ENCODE peak calls at places on chromosomes 4 and X, in nine cellular contexts. N is OCI-LY7; V is GDM1; Q is NCI-H774; B is activated CD4-positive, alpha-beta T cell treated with anti-CD3 and anti-CD28 coated beads, Interleukin-2, amount 50 U/mL, for 1 hour; E is RWPE2; D is LHCN-M2; K is ELR; R is activated naive CD8-positive, alpha-beta T cell treated with anti-CD3 and anti-CD28 coated beads for 36 hours. S is an unnamed sample.

GRCh38 chr4:181967401-181967800 is 275.8 kb upstream of the TENM3 start:
- DNase-seq in N (no peak), V (no peak), Q (no peak), B (no peak), E (no peak), D (no peak), K (no peak), R (no peak), S (no peak)

GRCh38 chr4:13524504-13525243 is 19.6 kb downstream of the NKX3-2 start:
- DNase-seq in N (no peak), V (no peak), Q (no peak), B (no peak), E (no peak), D (no peak), K (peak; percentile 85), R (no peak), S (no peak)

GRCh38 chr4:150867148-150867547 is 147.9 kb downstream of the LRBA start:
- DNase-seq in N (peak; percentile 83), V (peak; percentile 27), Q (peak; percentile 29), B (no peak), E (no peak), D (peak; percentile 81), K (peak; percentile 87), R (no peak), S (peak; percentile 3)

GRCh38 chrX:64894454-64895038 is 81.7 kb downstream of the ZC4H2 start:
- DNase-seq in N (peak; percentile 54), V (peak; percentile 9), Q (no peak), B (peak; percentile 6), E (no peak), D (peak; percentile 0), K (peak; percentile 7), R (peak; percentile 36), S (no peak)

GRCh38 chr4:57442834-57443291 is 332.7 kb upstream of the IGFBP7 start:
- DNase-seq in N (peak; percentile 30), V (no peak), Q (peak; percentile 41), B (no peak), E (no peak), D (peak; percentile 1), K (peak; percentile 55), R (no peak), S (peak; percentile 8)

GRCh38 chrX:46770817-46771163 is 11.9 kb upstream of the SLC9A7 start:
- DNase-seq in N (no peak), V (no peak), Q (no peak), B (no peak), E (no peak), D (peak; percentile 87), K (peak; percentile 93), R (no peak), S (no peak)

GRCh38 chr4:6319530-6320150 is 50.0 kb downstream of the WFS1 start:
- DNase-seq in N (no peak), V (no peak), Q (no peak), B (no peak), E (no peak), D (no peak), K (peak; percentile 61), R (no peak), S (no peak)

GRCh38 chr4:14902337-14902736 is 99.9 kb upstream of the CPEB2 start:
- DNase-seq in N (no peak), V (no peak), Q (no peak), B (no peak), E (no peak), D (no peak), K (no peak), R (no peak), S (no peak)

GRCh38 chrX:155389634-155390033 is 7.7 kb downstream of the F8A2 start:
- DNase-seq in N (no peak), V (no peak), Q (no peak), B (no peak), E (no peak), D (no peak), K (no peak), R (no peak), S (no peak)

GRCh38 chrX:40202456-40202855 is 104.7 kb upstream of the BCOR start:
- DNase-seq in N (no peak), V (peak; percentile 52), Q (no peak), B (no peak), E (no peak), D (no peak), K (no peak), R (no peak), S (no peak)

GRCh38 chr4:68272860-68273259 is 27.4 kb upstream of the TMPRSS11B start:
- DNase-seq in N (no peak), V (no peak), Q (no peak), B (no peak), E (no peak), D (peak; percentile 32), K (no peak), R (no peak), S (no peak)

GRCh38 chr4:125283702-125284279 is 31.0 kb upstream of the FAT4 start:
- DNase-seq in N (peak; percentile 25), V (no peak), Q (no peak), B (no peak), E (no peak), D (peak; percentile 34), K (peak; percentile 51), R (no peak), S (no peak)

GRCh38 chrX:78979789-78980464 is 34.7 kb downstream of the P2RY10 start:
- DNase-seq in N (peak; percentile 8), V (peak; percentile 18), Q (no peak), B (no peak), E (no peak), D (no peak), K (no peak), R (peak; percentile 19), S (no peak)

GRCh38 chrX:129961180-129962083 is 21.0 kb upstream of the BCORL1 start:
- DNase-seq in N (peak; percentile 88), V (peak; percentile 67), Q (peak; percentile 69), B (peak; percentile 46), E (no peak), D (no peak), K (peak; percentile 69), R (peak; percentile 74), S (peak; percentile 54)

GRCh38 chrX:105876658-105877057 is 54.3 kb downstream of the NRK start:
- DNase-seq in N (peak; percentile 3), V (no peak), Q (no peak), B (no peak), E (no peak), D (peak; percentile 5), K (peak; percentile 1), R (no peak), S (no peak)

GRCh38 chr4:23970193-23970850 is 80.5 kb upstream of the PPARGC1A start:
- DNase-seq in N (peak; percentile 18), V (no peak), Q (no peak), B (no peak), E (no peak), D (no peak), K (no peak), R (no peak), S (no peak)

GRCh38 chr4:120007171-120007894 is 59.3 kb downstream of the MAD2L1 start:
- DNase-seq in N (no peak), V (no peak), Q (no peak), B (no peak), E (no peak), D (peak; percentile 23), K (peak; percentile 44), R (no peak), S (no peak)

GRCh38 chrX:43556207-43556606 is 99.9 kb upstream of the MAOA start:
- DNase-seq in N (no peak), V (no peak), Q (no peak), B (no peak), E (no peak), D (no peak), K (no peak), R (no peak), S (no peak)

GRCh38 chrX:47272013-47272408 is 39.2 kb downstream of the USP11 start:
- DNase-seq in N (no peak), V (no peak), Q (no peak), B (no peak), E (no peak), D (no peak), K (no peak), R (no peak), S (no peak)

GRCh38 chrX:40603446-40603845 is 19.8 kb upstream of the MPC1L start:
- DNase-seq in N (no peak), V (no peak), Q (no peak), B (no peak), E (no peak), D (no peak), K (no peak), R (no peak), S (no peak)

GRCh38 chr4:82984459-82984858 is 26.2 kb downstream of the LIN54 start:
- DNase-seq in N (no peak), V (no peak), Q (no peak), B (no peak), E (no peak), D (peak; percentile 81), K (peak; percentile 70), R (peak; percentile 9), S (no peak)

GRCh38 chr4:7460591-7460990 is 25.9 kb upstream of the PSAPL1 start:
- DNase-seq in N (no peak), V (no peak), Q (no peak), B (no peak), E (no peak), D (peak; percentile 28), K (no peak), R (no peak), S (no peak)

GRCh38 chrX:97787849-97788248 is 904.1 kb downstream of the RPA4 start:
- DNase-seq in N (no peak), V (no peak), Q (no peak), B (no peak), E (no peak), D (no peak), K (no peak), R (no peak), S (no peak)

GRCh38 chrX:10040961-10041360 is 73.8 kb downstream of the CLDN34 start:
- DNase-seq in N (no peak), V (no peak), Q (no peak), B (no peak), E (no peak), D (no peak), K (no peak), R (no peak), S (no peak)

GRCh38 chr4:145535202-145535601 is 53.5 kb downstream of the SMAD1 start:
- DNase-seq in N (no peak), V (no peak), Q (no peak), B (no peak), E (no peak), D (no peak), K (no peak), R (no peak), S (no peak)

GRCh38 chr4:140250989-140251552 is 97.1 kb upstream of the MAML3 start:
- DNase-seq in N (no peak), V (no peak), Q (no peak), B (no peak), E (no peak), D (no peak), K (no peak), R (no peak), S (no peak)

GRCh38 chr4:145936142-145937020 is 2.2 kb downstream of the ZNF827 start:
- DNase-seq in N (peak; percentile 89), V (peak; percentile 84), Q (peak; percentile 32), B (peak; percentile 58), E (peak; percentile 51), D (peak; percentile 73), K (peak; percentile 80), R (peak; percentile 68), S (peak; percentile 43)

GRCh38 chr4:4519296-4519898 is 22.5 kb downstream of the STX18 start:
- DNase-seq in N (no peak), V (no peak), Q (no peak), B (no peak), E (no peak), D (no peak), K (peak; percentile 55), R (no peak), S (no peak)

GRCh38 chr4:39427477-39428119 is 20.9 kb downstream of the KLB start:
- DNase-seq in N (no peak), V (no peak), Q (no peak), B (no peak), E (no peak), D (no peak), K (no peak), R (no peak), S (no peak)

GRCh38 chr4:109611045-109611616 is 51.1 kb downstream of the MCUB start:
- DNase-seq in N (no peak), V (no peak), Q (no peak), B (no peak), E (no peak), D (no peak), K (no peak), R (no peak), S (no peak)

GRCh38 chr4:26787461-26788340 is 72.9 kb upstream of the STIM2 start:
- DNase-seq in N (peak; percentile 88), V (no peak), Q (no peak), B (peak; percentile 24), E (peak; percentile 83), D (peak; percentile 83), K (peak; percentile 76), R (peak; percentile 60), S (no peak)

S was measured in NCI-H510A.